ENCODE peak calls at places on chromosomes 7 and 10, in eight cellular contexts. One of them, this sample, is unnamed.

GRCh38 chr10:106559442-106559841 is 605.1 kb downstream of the SORCS1 start:
- DNase-seq in MCF 10A: peak
- DNase-seq in stimulated activated CD8-positive, alpha-beta memory T cell treated with anti-CD3 and anti-CD28 coated beads, Interleukin-12 subunit alpha, Interleukin-12 subunit beta, amount 100 ng/mL, for 4 hours: no peak
- DNase-seq in Calu3: no peak
- DNase-seq in cardiac muscle cell: peak
- DNase-seq in CD4-positive, alpha-beta T cell: no peak
- DNase-seq in activated effector memory CD4-positive, alpha-beta T cell treated with anti-CD3 and anti-CD28 coated beads, Interleukin-2, amount 50 U/mL, for 16 hours: no peak
- DNase-seq in mesothelial cell of epicardium: no peak
- DNase-seq in this sample: no peak

GRCh38 chr7:69754476-69754875 is 156.2 kb downstream of the AUTS2 start:
- DNase-seq in MCF 10A: no peak
- DNase-seq in cardiac muscle cell: no peak
- DNase-seq in stimulated activated CD8-positive, alpha-beta memory T cell treated with anti-CD3 and anti-CD28 coated beads, Interleukin-12 subunit alpha, Interleukin-12 subunit beta, amount 100 ng/mL, for 4 hours: no peak
- DNase-seq in CD4-positive, alpha-beta T cell: no peak
- DNase-seq in mesothelial cell of epicardium: no peak
- DNase-seq in Calu3: no peak
- DNase-seq in activated effector memory CD4-positive, alpha-beta T cell treated with anti-CD3 and anti-CD28 coated beads, Interleukin-2, amount 50 U/mL, for 16 hours: no peak
- DNase-seq in this sample: no peak

GRCh38 chr10:59675812-59676211 is 33.8 kb downstream of the SLC16A9 start:
- DNase-seq in CD4-positive, alpha-beta T cell: no peak
- DNase-seq in stimulated activated CD8-positive, alpha-beta memory T cell treated with anti-CD3 and anti-CD28 coated beads, Interleukin-12 subunit alpha, Interleukin-12 subunit beta, amount 100 ng/mL, for 4 hours: no peak
- DNase-seq in activated effector memory CD4-positive, alpha-beta T cell treated with anti-CD3 and anti-CD28 coated beads, Interleukin-2, amount 50 U/mL, for 16 hours: no peak
- DNase-seq in mesothelial cell of epicardium: no peak
- DNase-seq in cardiac muscle cell: peak
- DNase-seq in MCF 10A: peak
- DNase-seq in Calu3: peak
- DNase-seq in this sample: no peak

GRCh38 chr7:43140186-43140585 is 27.7 kb downstream of the HECW1 start:
- DNase-seq in CD4-positive, alpha-beta T cell: no peak
- DNase-seq in stimulated activated CD8-positive, alpha-beta memory T cell treated with anti-CD3 and anti-CD28 coated beads, Interleukin-12 subunit alpha, Interleukin-12 subunit beta, amount 100 ng/mL, for 4 hours: no peak
- DNase-seq in MCF 10A: no peak
- DNase-seq in activated effector memory CD4-positive, alpha-beta T cell treated with anti-CD3 and anti-CD28 coated beads, Interleukin-2, amount 50 U/mL, for 16 hours: no peak
- DNase-seq in Calu3: no peak
- DNase-seq in mesothelial cell of epicardium: no peak
- DNase-seq in cardiac muscle cell: no peak
- DNase-seq in this sample: no peak

GRCh38 chr10:104935656-104936055 is 294.6 kb downstream of the SORCS3 start:
- DNase-seq in Calu3: no peak
- DNase-seq in CD4-positive, alpha-beta T cell: no peak
- DNase-seq in MCF 10A: no peak
- DNase-seq in cardiac muscle cell: no peak
- DNase-seq in activated effector memory CD4-positive, alpha-beta T cell treated with anti-CD3 and anti-CD28 coated beads, Interleukin-2, amount 50 U/mL, for 16 hours: no peak
- DNase-seq in mesothelial cell of epicardium: no peak
- DNase-seq in stimulated activated CD8-positive, alpha-beta memory T cell treated with anti-CD3 and anti-CD28 coated beads, Interleukin-12 subunit alpha, Interleukin-12 subunit beta, amount 100 ng/mL, for 4 hours: no peak
- DNase-seq in this sample: no peak

GRCh38 chr7:129728875-129729467 is 117.5 kb downstream of the NRF1 start:
- DNase-seq in MCF 10A: no peak
- DNase-seq in stimulated activated CD8-positive, alpha-beta memory T cell treated with anti-CD3 and anti-CD28 coated beads, Interleukin-12 subunit alpha, Interleukin-12 subunit beta, amount 100 ng/mL, for 4 hours: no peak
- DNase-seq in mesothelial cell of epicardium: no peak
- DNase-seq in cardiac muscle cell: no peak
- DNase-seq in activated effector memory CD4-positive, alpha-beta T cell treated with anti-CD3 and anti-CD28 coated beads, Interleukin-2, amount 50 U/mL, for 16 hours: no peak
- DNase-seq in Calu3: no peak
- DNase-seq in CD4-positive, alpha-beta T cell: no peak
- DNase-seq in this sample: no peak

GRCh38 chr10:132788180-132788830 is 2.4 kb upstream of the NKX6-2 start:
- DNase-seq in Calu3: no peak
- DNase-seq in MCF 10A: no peak
- DNase-seq in cardiac muscle cell: peak
- DNase-seq in mesothelial cell of epicardium: no peak
- DNase-seq in activated effector memory CD4-positive, alpha-beta T cell treated with anti-CD3 and anti-CD28 coated beads, Interleukin-2, amount 50 U/mL, for 16 hours: no peak
- DNase-seq in CD4-positive, alpha-beta T cell: no peak
- DNase-seq in stimulated activated CD8-positive, alpha-beta memory T cell treated with anti-CD3 and anti-CD28 coated beads, Interleukin-12 subunit alpha, Interleukin-12 subunit beta, amount 100 ng/mL, for 4 hours: no peak
- DNase-seq in this sample: no peak

GRCh38 chr10:24988831-24989769 is 26.9 kb downstream of the ENKUR start:
- DNase-seq in activated effector memory CD4-positive, alpha-beta T cell treated with anti-CD3 and anti-CD28 coated beads, Interleukin-2, amount 50 U/mL, for 16 hours: no peak
- DNase-seq in cardiac muscle cell: no peak
- DNase-seq in mesothelial cell of epicardium: no peak
- DNase-seq in CD4-positive, alpha-beta T cell: no peak
- DNase-seq in stimulated activated CD8-positive, alpha-beta memory T cell treated with anti-CD3 and anti-CD28 coated beads, Interleukin-12 subunit alpha, Interleukin-12 subunit beta, amount 100 ng/mL, for 4 hours: no peak
- DNase-seq in MCF 10A: no peak
- DNase-seq in Calu3: no peak
- DNase-seq in this sample: no peak